ENCODE peak calls at places on chromosomes 1 and 21, in four cellular contexts. O is A549, J is HepG2, U is GM12878. G is an unnamed sample.

GRCh38 chr1:209766051-209766450 is 10.2 kb downstream of the TRAF3IP3 start:
- DNase-seq in O (no peak), J (no peak), U (no peak), G (no peak)

GRCh38 chr1:155134858-155135415 is 715 bp upstream of the SLC50A1 start:
- DNase-seq in O (peak), J (peak), U (no peak), G (peak)

GRCh38 chr21:37790905-37791304 is 125.4 kb downstream of the KCNJ6 start:
- DNase-seq in O (no peak), J (no peak), U (no peak), G (no peak)

GRCh38 chr1:116498789-116499628 is 71.8 kb downstream of the CD58 start:
- DNase-seq in O (peak), J (peak), U (no peak), G (peak)

GRCh38 chr1:208165659-208166058 is 78.5 kb downstream of the PLXNA2 start:
- DNase-seq in O (no peak), J (no peak), U (no peak), G (no peak)

GRCh38 chr1:47996060-47996405 is 1.2 kb downstream of the TRABD2B start:
- DNase-seq in O (no peak), J (no peak), U (no peak), G (no peak)

GRCh38 chr1:169106095-169106920 is at the start of gene ATP1B1:
- DNase-seq in O (peak), J (peak), U (no peak), G (peak)

GRCh38 chr1:100250264-100250663 is 630 bp upstream of the DBT start:
- DNase-seq in O (no peak), J (no peak), U (no peak), G (no peak)

GRCh38 chr1:147726161-147726560 is 34.2 kb downstream of the GJA5 start:
- DNase-seq in O (no peak), J (no peak), U (no peak), G (no peak)

GRCh38 chr1:58792851-58793250 is 9.0 kb upstream of the JUN start:
- DNase-seq in O (no peak), J (no peak), U (no peak), G (no peak)

GRCh38 chr1:68113961-68114360 is 63.5 kb upstream of the DIRAS3 start:
- DNase-seq in O (no peak), J (no peak), U (no peak), G (no peak)

GRCh38 chr1:54940027-54940426 is 40.4 kb upstream of the TMEM61 start:
- DNase-seq in O (no peak), J (no peak), U (no peak), G (no peak)

GRCh38 chr1:213061263-213061662 is 10.2 kb downstream of the RPS6KC1 start:
- DNase-seq in O (no peak), J (no peak), U (no peak), G (no peak)

GRCh38 chr1:232367293-232367692 is 262.6 kb downstream of the SIPA1L2 start:
- DNase-seq in O (no peak), J (no peak), U (no peak), G (no peak)

GRCh38 chr21:29033871-29034270 is 9.4 kb downstream of the USP16 start:
- DNase-seq in O (no peak), J (no peak), U (no peak), G (no peak)
- TF ChIP-seq PBX3 in O (no peak), J (no peak), U (no peak), G (no peak)

GRCh38 chr1:35556494-35557117 is 597 bp downstream of the KIAA0319L start:
- DNase-seq in O (no peak), J (no peak), U (no peak), G (no peak)

GRCh38 chr1:35557611-35558373 is at the start of gene NCDN:
- DNase-seq in O (peak), J (peak), U (peak), G (peak)

GRCh38 chr1:35558374-35559316 is 1.0 kb downstream of the NCDN start:
- DNase-seq in O (no peak), J (no peak), U (no peak), G (peak)

GRCh38 chr1:35555601-35556477 is 1.4 kb downstream of the KIAA0319L start:
- DNase-seq in O (no peak), J (peak), U (no peak), G (no peak)

GRCh38 chr1:35557118-35557610 is at the start of gene KIAA0319L:
- DNase-seq in O (peak), J (peak), U (no peak), G (peak)
- TF ChIP-seq PBX3 in O (no peak), J (no peak), U (no peak), G (no peak)

DNA sequence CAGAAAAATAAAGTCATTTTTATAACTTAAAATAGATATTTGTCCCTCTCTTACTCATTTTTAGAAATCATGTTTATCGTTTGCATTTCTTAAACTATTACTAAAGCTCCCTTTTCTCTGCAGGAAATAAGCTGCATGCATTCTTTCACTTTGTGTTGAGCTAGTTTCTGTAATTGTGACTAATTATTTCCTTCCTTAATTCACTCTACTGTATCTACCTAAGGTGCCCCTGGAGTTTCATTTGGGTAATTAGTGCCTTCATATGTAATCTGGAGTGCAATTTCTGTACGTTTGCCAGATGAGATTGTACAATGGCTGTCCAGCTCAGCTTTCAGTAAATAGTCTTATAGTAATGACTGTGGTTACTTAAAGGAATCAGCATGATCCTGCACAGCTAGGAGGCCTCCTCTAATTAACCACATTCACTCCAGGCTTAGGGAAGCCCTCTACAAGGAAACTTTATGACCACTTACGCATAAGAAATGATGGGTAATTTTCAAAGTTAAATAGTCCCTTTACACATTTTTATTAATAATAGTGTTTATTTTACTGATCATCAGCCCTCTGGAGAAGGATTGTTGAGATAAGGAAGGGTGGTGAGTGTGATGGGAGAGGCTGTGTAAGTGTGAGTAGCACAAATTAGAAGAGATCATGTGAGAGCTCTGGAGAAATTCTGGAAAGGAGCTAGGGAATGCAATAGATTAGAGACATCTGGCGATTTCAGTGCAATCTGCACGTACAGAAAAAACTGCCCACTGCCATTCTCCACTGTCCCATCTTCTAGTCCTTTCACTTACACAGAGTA is 86.8 kb downstream of the LRRC8C start:
- DNase-seq in O (no peak), J (no peak), U (peak), G (peak)
- TF ChIP-seq PBX3 in O (no peak), J (no peak), U (no peak), G (no peak)

GRCh38 chr1:85229574-85230097 is 28.8 kb upstream of the SYDE2 start:
- DNase-seq in O (no peak), J (peak), U (no peak), G (no peak)

GRCh38 chr1:85228952-85229351 is 28.1 kb upstream of the SYDE2 start:
- DNase-seq in O (no peak), J (no peak), U (no peak), G (no peak)

GRCh38 chr1:85224734-85225623 is 24.2 kb upstream of the SYDE2 start:
- DNase-seq in O (no peak), J (no peak), U (no peak), G (no peak)

GRCh38 chr1:85223334-85223733 is 22.5 kb upstream of the SYDE2 start:
- DNase-seq in O (no peak), J (no peak), U (no peak), G (no peak)

GRCh38 chr1:85225624-85226380 is 25.0 kb upstream of the SYDE2 start:
- DNase-seq in O (no peak), J (no peak), U (no peak), G (no peak)
- TF ChIP-seq PBX3 in O (no peak), J (no peak), U (no peak), G (no peak)

GRCh38 chr21:42566524-42567180 is 53.0 kb downstream of the SLC37A1 start:
- DNase-seq in O (no peak), J (no peak), U (no peak), G (no peak)
- TF ChIP-seq PBX3 in O (no peak), J (no peak), U (no peak), G (no peak)

DNA sequence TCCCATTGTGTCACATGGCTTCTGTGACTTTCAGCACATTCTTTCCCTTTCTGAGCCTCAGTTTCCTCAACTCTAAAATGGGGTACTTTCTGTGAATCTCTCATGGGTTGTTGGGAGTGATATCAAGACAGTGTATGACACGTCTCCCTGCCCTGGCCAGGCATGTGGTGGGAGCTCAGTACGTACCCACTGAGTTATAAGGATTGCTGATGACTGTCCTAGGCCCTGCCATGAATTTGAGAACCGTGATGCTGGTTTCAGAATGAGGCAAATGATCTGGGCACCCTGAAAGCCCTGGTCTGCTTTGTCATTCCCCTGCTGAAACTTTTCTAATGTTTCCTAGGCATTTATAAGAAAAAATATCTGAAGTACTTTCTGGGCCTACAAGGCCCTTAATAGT is 3.6 kb downstream of the ZNF362 start:
- DNase-seq in O (no peak), J (no peak), U (no peak), G (no peak)
- TF ChIP-seq PBX3 in O (no peak), J (no peak), U (no peak), G (no peak)